ENCODE peak calls at places on chromosomes 4 and X, in five cellular contexts. R is mesendoderm, C is tibial artery, X is EL, K is activated B cell treated with CpG ODN at 0.5 μM for 24 hours. M is an unnamed sample.
A peak's percentile ranks its signal among the peaks of the same experiment; 100 is the strongest.

GRCh38 chr4:492412-492811 is 6.5 kb downstream of the ZNF721 start:
- DNase-seq in K (no peak), C (no peak), R (no peak), X (no peak), M (no peak)

GRCh38 chrX:3651272-3651671 is 62.2 kb downstream of the PRKX start:
- DNase-seq in R (peak; percentile 2), X (peak; percentile 6), C (no peak), K (no peak), M (peak; percentile 77)

GRCh38 chrX:44890247-44890646 is 17.3 kb downstream of the KDM6A start:
- DNase-seq in K (no peak), X (no peak), R (no peak), C (no peak), M (no peak)

GRCh38 chrX:87392369-87392768 is 125.2 kb upstream of the KLHL4 start:
- DNase-seq in C (no peak), K (no peak), R (peak; percentile 35), X (no peak), M (no peak)

GRCh38 chr4:141636077-141636770 is at the start of gene IL15:
- DNase-seq in K (peak; percentile 35), R (peak; percentile 72), X (peak; percentile 78), C (peak; percentile 81), M (peak; percentile 77)

GRCh38 chr4:182494103-182494502 is 250.9 kb downstream of the TENM3 start:
- DNase-seq in K (no peak), X (no peak), C (no peak), R (no peak), M (no peak)

GRCh38 chr4:125486354-125486753 is 171.6 kb downstream of the FAT4 start:
- DNase-seq in K (no peak), X (no peak), R (no peak), C (no peak), M (no peak)

GRCh38 chr4:72471816-72472215 is 97.2 kb downstream of the ADAMTS3 start:
- DNase-seq in X (no peak), C (no peak), K (no peak), R (peak; percentile 84), M (no peak)

GRCh38 chr4:169137555-169137920 is 127.5 kb upstream of the CBR4 start:
- DNase-seq in R (no peak), C (no peak), X (no peak), K (no peak), M (no peak)

GRCh38 chr4:115054836-115055235 is 58.6 kb downstream of the NDST4 start:
- DNase-seq in K (no peak), R (no peak), X (no peak), C (no peak), M (no peak)

GRCh38 chrX:13472975-13473665 is 96.3 kb upstream of the EGFL6 start:
- DNase-seq in K (no peak), X (no peak), R (no peak), C (no peak), M (no peak)

GRCh38 chr4:186689476-186689875 is 34.2 kb downstream of the FAT1 start:
- DNase-seq in C (no peak), X (no peak), K (no peak), R (no peak), M (no peak)

GRCh38 chrX:140608111-140608510 is 101.4 kb upstream of the LINC00632 start:
- DNase-seq in R (peak; percentile 16), X (no peak), K (no peak), C (no peak), M (no peak)

GRCh38 chrX:78321809-78322208 is 5.6 kb downstream of the CYSLTR1 start:
- DNase-seq in K (peak; percentile 24), R (no peak), C (peak; percentile 58), X (no peak), M (no peak)

GRCh38 chr4:73417973-73418372 is 13.9 kb downstream of the ALB start:
- DNase-seq in R (peak; percentile 36), C (no peak), X (no peak), K (no peak), M (peak; percentile 17)

GRCh38 chr4:190015538-190016368 is 11.3 kb downstream of the FRG2 start:
- DNase-seq in X (no peak), K (no peak), R (peak; percentile 51), C (no peak), M (no peak)

GRCh38 chr4:86506591-86506990 is 87.5 kb upstream of the PTPN13 start:
- DNase-seq in R (peak; percentile 38), X (no peak), C (no peak), K (no peak), M (no peak)

M was measured in astrocyte of the spinal cord.